ENCODE peak calls at places on chromosomes 11 and 22, in ten cellular contexts. C, E, A, X, K, Q, M, L, N and U are unnamed samples.

GRCh38 chr11:59706518-59707285 is 6.9 kb downstream of the OR10V1 start:
- DNase-seq in C (no peak), E (peak), A (no peak), X (no peak), K (no peak), Q (no peak), M (no peak), L (no peak), N (peak), U (no peak)

GRCh38 chr11:116720895-116721294 is 51.9 kb downstream of the BUD13 start:
- DNase-seq in C (no peak), E (no peak), A (no peak), X (no peak), K (no peak), Q (no peak), M (no peak), L (no peak), N (no peak), U (no peak)

GRCh38 chr11:118304809-118305248 is 299 bp downstream of the CD3E start:
- DNase-seq in C (no peak), E (no peak), A (no peak), X (no peak), K (no peak), Q (no peak), M (no peak), L (no peak), N (no peak), U (no peak)

GRCh38 chr11:2444301-2445106 is at the start of the genes KCNQ1 and TRPM5:
- DNase-seq in C (peak), E (no peak), A (peak), X (peak), K (peak), Q (peak), M (peak), L (no peak), N (peak), U (peak)

GRCh38 chr11:65588199-65589054 is 7.2 kb downstream of the KCNK7 start:
- DNase-seq in C (peak), E (no peak), A (peak), X (peak), K (peak), Q (peak), M (peak), L (peak), N (peak), U (peak)

GRCh38 chr11:74019860-74020259 is 11.0 kb upstream of the UCP3 start:
- DNase-seq in C (no peak), E (no peak), A (no peak), X (no peak), K (no peak), Q (no peak), M (no peak), L (no peak), N (no peak), U (no peak)

GRCh38 chr11:118434553-118435232 is 1.6 kb upstream of the KMT2A start:
- DNase-seq in C (peak), E (no peak), A (peak), X (peak), K (peak), Q (peak), M (peak), L (peak), N (no peak), U (peak)

GRCh38 chr11:76794371-76795284 is 11.5 kb downstream of the TSKU start:
- DNase-seq in C (no peak), E (no peak), A (no peak), X (no peak), K (no peak), Q (no peak), M (no peak), L (peak), N (no peak), U (peak)

GRCh38 chr11:12164061-12165014 is 53.9 kb downstream of the MICAL2 start:
- DNase-seq in C (peak), E (peak), A (no peak), X (no peak), K (no peak), Q (no peak), M (no peak), L (peak), N (no peak), U (no peak)

GRCh38 chr11:64359712-64360402 is 895 bp downstream of the RPS6KA4 start:
- DNase-seq in C (peak), E (no peak), A (no peak), X (peak), K (no peak), Q (no peak), M (no peak), L (no peak), N (no peak), U (no peak)

GRCh38 chr11:106369224-106369623 is 291.8 kb downstream of the AASDHPPT start:
- DNase-seq in C (no peak), E (no peak), A (no peak), X (no peak), K (no peak), Q (no peak), M (no peak), L (no peak), N (no peak), U (no peak)
- H3K27ac ChIP-seq in C (no peak), E (peak), A (no peak), X (no peak), K (no peak), Q (no peak), M (no peak), L (peak), N (peak), U (no peak)

DNA sequence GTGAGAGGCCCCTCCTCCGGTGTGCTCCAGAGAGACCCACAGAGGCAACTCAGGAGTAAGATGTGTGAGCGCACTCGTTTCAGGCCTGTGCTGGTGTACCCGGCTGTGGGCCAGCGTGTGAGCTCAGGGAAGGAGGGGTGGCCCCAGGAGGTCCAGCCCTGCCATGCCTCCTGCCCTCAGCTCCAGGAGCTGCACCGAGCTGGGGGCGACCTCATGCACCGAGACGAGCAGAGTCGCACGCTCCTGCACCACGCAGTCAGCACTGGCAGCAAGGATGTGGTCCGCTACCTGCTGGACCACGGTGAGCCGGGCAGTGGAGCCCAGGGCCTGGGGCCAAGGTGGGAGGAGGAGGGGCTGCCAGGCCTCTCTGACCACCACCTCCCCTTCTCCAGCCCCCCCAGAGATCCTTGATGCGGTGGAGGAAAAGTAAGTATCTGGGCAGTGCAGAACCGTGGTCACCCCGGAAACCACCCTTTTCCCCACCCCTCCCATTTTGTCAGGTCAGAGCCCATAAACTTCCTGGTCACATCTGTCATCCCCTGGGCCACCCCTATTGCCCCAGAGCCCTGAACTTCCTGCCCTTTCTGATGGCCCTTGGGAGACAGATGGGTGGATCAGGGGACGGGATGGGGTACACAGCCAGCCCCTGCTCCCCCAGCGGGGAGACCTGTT is 2.5 kb upstream of the MDK start:
- DNase-seq in C (no peak), E (no peak), A (no peak), X (no peak), K (no peak), Q (no peak), M (no peak), L (no peak), N (no peak), U (peak)
- H3K27ac ChIP-seq in C (no peak), E (no peak), A (peak), X (no peak), K (no peak), Q (no peak), M (no peak), L (no peak), N (no peak), U (no peak)

GRCh38 chr11:34302046-34302921 is 55.5 kb downstream of the ABTB2 start:
- DNase-seq in C (no peak), E (peak), A (no peak), X (no peak), K (no peak), Q (no peak), M (no peak), L (peak), N (no peak), U (no peak)
- H3K27ac ChIP-seq in C (no peak), E (peak), A (no peak), X (no peak), K (no peak), Q (no peak), M (no peak), L (peak), N (no peak), U (no peak)

GRCh38 chr11:45844822-45845573 is 2.3 kb upstream of the CRY2 start:
- DNase-seq in C (no peak), E (no peak), A (no peak), X (no peak), K (no peak), Q (no peak), M (no peak), L (no peak), N (no peak), U (no peak)
- H3K27ac ChIP-seq in C (no peak), E (no peak), A (no peak), X (no peak), K (no peak), Q (no peak), M (no peak), L (no peak), N (no peak), U (no peak)

GRCh38 chr22:21868651-21869050 is 1.2 kb upstream of the MAPK1 start:
- DNase-seq in C (no peak), E (no peak), A (no peak), X (no peak), K (no peak), Q (no peak), M (no peak), L (no peak), N (no peak), U (no peak)

GRCh38 chr22:21867528-21868266 is at the start of gene MAPK1:
- DNase-seq in C (peak), E (peak), A (peak), X (peak), K (peak), Q (peak), M (peak), L (peak), N (peak), U (peak)

GRCh38 chr22:21862386-21863242 is 4.8 kb downstream of the MAPK1 start:
- DNase-seq in C (no peak), E (no peak), A (no peak), X (no peak), K (no peak), Q (no peak), M (no peak), L (no peak), N (no peak), U (no peak)

GRCh38 chr22:21865041-21865440 is 2.4 kb downstream of the MAPK1 start:
- DNase-seq in C (no peak), E (peak), A (no peak), X (no peak), K (no peak), Q (no peak), M (no peak), L (peak), N (no peak), U (no peak)

GRCh38 chr22:21866821-21867527 is 471 bp downstream of the MAPK1 start:
- DNase-seq in C (peak), E (peak), A (peak), X (peak), K (no peak), Q (no peak), M (no peak), L (peak), N (no peak), U (no peak)
- H3K27ac ChIP-seq in C (peak), E (peak), A (peak), X (peak), K (peak), Q (peak), M (peak), L (peak), N (peak), U (peak)

GRCh38 chr11:81869337-81870065 is 864.2 kb downstream of the FAM181B start:
- DNase-seq in C (no peak), E (peak), A (no peak), X (peak), K (peak), Q (peak), M (no peak), L (no peak), N (no peak), U (peak)
- H3K27ac ChIP-seq in C (no peak), E (no peak), A (no peak), X (no peak), K (peak), Q (peak), M (peak), L (no peak), N (no peak), U (peak)

DNA sequence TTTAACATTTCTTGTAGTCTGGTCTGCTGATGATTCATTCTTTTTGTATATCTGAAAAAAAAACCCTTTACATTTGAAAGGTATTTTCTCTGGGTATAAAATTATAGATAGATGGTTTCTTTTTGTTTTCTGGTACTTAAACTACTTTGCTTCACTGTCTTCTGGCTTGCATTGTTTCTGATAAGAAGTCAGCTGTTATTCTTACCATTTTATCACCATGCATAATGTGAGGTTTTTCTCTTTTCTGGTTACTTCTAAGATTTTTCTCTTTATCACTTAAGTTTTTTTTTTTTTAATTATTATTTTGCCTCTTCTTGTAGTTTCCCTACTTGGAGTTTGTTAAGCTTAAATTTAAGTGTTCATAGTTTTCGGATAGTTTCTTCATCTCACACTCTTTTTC is 84.7 kb downstream of the HSD17B12 start:
- DNase-seq in C (no peak), E (no peak), A (no peak), X (no peak), K (no peak), Q (no peak), M (no peak), L (no peak), N (no peak), U (no peak)
- H3K27ac ChIP-seq in C (no peak), E (no peak), A (no peak), X (no peak), K (no peak), Q (no peak), M (no peak), L (no peak), N (no peak), U (no peak)

DNA sequence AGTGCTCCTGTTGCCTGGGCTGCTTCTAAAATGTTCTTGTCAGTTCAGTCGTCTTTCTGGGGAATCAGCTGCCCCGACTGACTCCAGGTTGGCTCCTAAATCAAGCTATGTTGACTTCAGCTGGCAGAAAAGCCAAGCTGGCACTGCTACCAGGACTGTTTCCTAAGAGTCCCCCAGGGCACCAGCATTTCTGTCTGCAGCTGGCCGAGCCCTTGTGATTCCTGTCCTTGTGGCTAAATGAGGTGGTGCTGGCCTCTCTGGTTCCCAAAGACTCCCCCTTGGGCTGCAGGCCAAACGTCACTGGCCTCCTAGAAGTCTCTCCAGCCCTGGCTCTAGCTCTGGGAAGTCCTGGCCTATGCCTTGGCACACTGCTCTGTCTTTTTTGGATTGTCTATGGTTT is 31.1 kb downstream of the GRAMD1B start:
- DNase-seq in C (no peak), E (no peak), A (peak), X (no peak), K (no peak), Q (no peak), M (no peak), L (peak), N (no peak), U (no peak)
- H3K27ac ChIP-seq in C (no peak), E (no peak), A (peak), X (no peak), K (no peak), Q (no peak), M (no peak), L (no peak), N (no peak), U (no peak)